ENCODE peak calls at places on chromosome 7, in seven cellular contexts. One of them, this sample, is unnamed.

GRCh38 chr7:158495780-158496179 is 91.8 kb downstream of the PTPRN2 start:
- DNase-seq in fibroblast of lung: no peak
- DNase-seq in endothelial cell: no peak
- DNase-seq in amniotic stem cell: no peak
- DNase-seq in astrocyte of the hippocampus: peak; percentile 47
- DNase-seq in cardiac muscle cell: peak; percentile 11
- DNase-seq in neuronal stem cell: peak; percentile 21
- DNase-seq in this sample: peak; percentile 87

GRCh38 chr7:39688611-39689485 is 65.5 kb downstream of the RALA start:
- DNase-seq in fibroblast of lung: no peak
- DNase-seq in endothelial cell: no peak
- DNase-seq in amniotic stem cell: no peak
- DNase-seq in astrocyte of the hippocampus: peak; percentile 35
- DNase-seq in cardiac muscle cell: no peak
- DNase-seq in neuronal stem cell: no peak
- DNase-seq in this sample: no peak

GRCh38 chr7:36904101-36904500 is 179.8 kb upstream of the AOAH start:
- DNase-seq in fibroblast of lung: no peak
- DNase-seq in endothelial cell: no peak
- DNase-seq in amniotic stem cell: no peak
- DNase-seq in astrocyte of the hippocampus: no peak
- DNase-seq in cardiac muscle cell: no peak
- DNase-seq in neuronal stem cell: no peak
- DNase-seq in this sample: peak; percentile 21

GRCh38 chr7:11182736-11183135 is 209.1 kb downstream of the PHF14 start:
- DNase-seq in fibroblast of lung: no peak
- DNase-seq in endothelial cell: no peak
- DNase-seq in amniotic stem cell: no peak
- DNase-seq in astrocyte of the hippocampus: peak; percentile 72
- DNase-seq in cardiac muscle cell: peak; percentile 29
- DNase-seq in neuronal stem cell: no peak
- DNase-seq in this sample: no peak

GRCh38 chr7:122736183-122736582 is 33.5 kb upstream of the RNF148 start:
- DNase-seq in fibroblast of lung: no peak
- DNase-seq in endothelial cell: no peak
- DNase-seq in amniotic stem cell: no peak
- DNase-seq in astrocyte of the hippocampus: peak; percentile 3
- DNase-seq in cardiac muscle cell: no peak
- DNase-seq in neuronal stem cell: no peak
- DNase-seq in this sample: no peak

GRCh38 chr7:117777335-117778150 is 95.7 kb downstream of the CTTNBP2 start:
- DNase-seq in fibroblast of lung: no peak
- DNase-seq in endothelial cell: no peak
- DNase-seq in amniotic stem cell: no peak
- DNase-seq in astrocyte of the hippocampus: no peak
- DNase-seq in cardiac muscle cell: no peak
- DNase-seq in neuronal stem cell: no peak
- DNase-seq in this sample: no peak

GRCh38 chr7:155066417-155066950 is 3.6 kb upstream of the HTR5A start:
- DNase-seq in fibroblast of lung: peak; percentile 52
- DNase-seq in endothelial cell: peak; percentile 22
- DNase-seq in amniotic stem cell: peak; percentile 44
- DNase-seq in astrocyte of the hippocampus: peak; percentile 69
- DNase-seq in cardiac muscle cell: peak; percentile 15
- DNase-seq in neuronal stem cell: no peak
- DNase-seq in this sample: no peak

GRCh38 chr7:23114854-23115253 is 9.3 kb downstream of the KLHL7 start:
- DNase-seq in fibroblast of lung: no peak
- DNase-seq in endothelial cell: no peak
- DNase-seq in amniotic stem cell: no peak
- DNase-seq in astrocyte of the hippocampus: peak; percentile 7
- DNase-seq in cardiac muscle cell: no peak
- DNase-seq in neuronal stem cell: no peak
- DNase-seq in this sample: no peak

GRCh38 chr7:92504563-92504962 is 23.8 kb downstream of the PEX1 start:
- DNase-seq in fibroblast of lung: no peak
- DNase-seq in endothelial cell: no peak
- DNase-seq in amniotic stem cell: no peak
- DNase-seq in astrocyte of the hippocampus: no peak
- DNase-seq in cardiac muscle cell: no peak
- DNase-seq in neuronal stem cell: no peak
- DNase-seq in this sample: no peak

GRCh38 chr7:112877671-112878460 is 87.7 kb upstream of the TMEM168 start:
- DNase-seq in fibroblast of lung: no peak
- DNase-seq in endothelial cell: no peak
- DNase-seq in amniotic stem cell: no peak
- DNase-seq in astrocyte of the hippocampus: no peak
- DNase-seq in cardiac muscle cell: no peak
- DNase-seq in neuronal stem cell: no peak
- DNase-seq in this sample: no peak

GRCh38 chr7:143172354-143172753 is 10.9 kb upstream of the TAS2R39 start:
- DNase-seq in fibroblast of lung: no peak
- DNase-seq in endothelial cell: no peak
- DNase-seq in amniotic stem cell: no peak
- DNase-seq in astrocyte of the hippocampus: peak; percentile 23
- DNase-seq in cardiac muscle cell: no peak
- DNase-seq in neuronal stem cell: no peak
- DNase-seq in this sample: no peak

GRCh38 chr7:73864981-73865711 is 4.2 kb downstream of the TMEM270 start:
- DNase-seq in fibroblast of lung: no peak
- DNase-seq in endothelial cell: no peak
- DNase-seq in amniotic stem cell: no peak
- DNase-seq in astrocyte of the hippocampus: no peak
- DNase-seq in cardiac muscle cell: no peak
- DNase-seq in neuronal stem cell: no peak
- DNase-seq in this sample: no peak

GRCh38 chr7:151992375-151992774 is 33.1 kb upstream of the GALNT11 start:
- DNase-seq in fibroblast of lung: peak; percentile 28
- DNase-seq in endothelial cell: peak; percentile 44
- DNase-seq in amniotic stem cell: no peak
- DNase-seq in astrocyte of the hippocampus: peak; percentile 55
- DNase-seq in cardiac muscle cell: peak; percentile 46
- DNase-seq in neuronal stem cell: peak; percentile 43
- DNase-seq in this sample: peak; percentile 91

GRCh38 chr7:13981070-13981469 is 8.4 kb downstream of the ETV1 start:
- DNase-seq in fibroblast of lung: peak; percentile 99
- DNase-seq in endothelial cell: peak; percentile 10
- DNase-seq in amniotic stem cell: peak; percentile 43
- DNase-seq in astrocyte of the hippocampus: peak; percentile 95
- DNase-seq in cardiac muscle cell: peak; percentile 97
- DNase-seq in neuronal stem cell: no peak
- DNase-seq in this sample: peak; percentile 54

GRCh38 chr7:44264221-44264956 is 61.0 kb downstream of the CAMK2B start:
- DNase-seq in fibroblast of lung: no peak
- DNase-seq in endothelial cell: no peak
- DNase-seq in amniotic stem cell: no peak
- DNase-seq in astrocyte of the hippocampus: no peak
- DNase-seq in cardiac muscle cell: no peak
- DNase-seq in neuronal stem cell: no peak
- DNase-seq in this sample: no peak

GRCh38 chr7:137994091-137994688 is 7.7 kb downstream of the CREB3L2 start:
- DNase-seq in fibroblast of lung: no peak
- DNase-seq in endothelial cell: no peak
- DNase-seq in amniotic stem cell: no peak
- DNase-seq in astrocyte of the hippocampus: no peak
- DNase-seq in cardiac muscle cell: peak; percentile 50
- DNase-seq in neuronal stem cell: no peak
- DNase-seq in this sample: no peak

GRCh38 chr7:99314504-99314903 is 11.2 kb upstream of the ARPC1A start:
- DNase-seq in fibroblast of lung: no peak
- DNase-seq in endothelial cell: no peak
- DNase-seq in amniotic stem cell: no peak
- DNase-seq in astrocyte of the hippocampus: no peak
- DNase-seq in cardiac muscle cell: no peak
- DNase-seq in neuronal stem cell: no peak
- DNase-seq in this sample: no peak

GRCh38 chr7:74141705-74142104 is 32.5 kb upstream of the EIF4H start:
- DNase-seq in fibroblast of lung: peak; percentile 3
- DNase-seq in endothelial cell: no peak
- DNase-seq in amniotic stem cell: no peak
- DNase-seq in astrocyte of the hippocampus: no peak
- DNase-seq in cardiac muscle cell: peak; percentile 7
- DNase-seq in neuronal stem cell: no peak
- DNase-seq in this sample: peak; percentile 65

GRCh38 chr7:158369290-158369689 is 218.3 kb downstream of the PTPRN2 start:
- DNase-seq in fibroblast of lung: no peak
- DNase-seq in endothelial cell: no peak
- DNase-seq in amniotic stem cell: no peak
- DNase-seq in astrocyte of the hippocampus: no peak
- DNase-seq in cardiac muscle cell: no peak
- DNase-seq in neuronal stem cell: no peak
- DNase-seq in this sample: no peak

GRCh38 chr7:151339651-151340377 is 1.8 kb upstream of the NUB1 start:
- DNase-seq in fibroblast of lung: no peak
- DNase-seq in endothelial cell: no peak
- DNase-seq in amniotic stem cell: no peak
- DNase-seq in astrocyte of the hippocampus: no peak
- DNase-seq in cardiac muscle cell: no peak
- DNase-seq in neuronal stem cell: no peak
- DNase-seq in this sample: no peak

GRCh38 chr7:128106840-128107239 is 75.6 kb upstream of the LRRC4 start:
- DNase-seq in fibroblast of lung: no peak
- DNase-seq in endothelial cell: no peak
- DNase-seq in amniotic stem cell: no peak
- DNase-seq in astrocyte of the hippocampus: no peak
- DNase-seq in cardiac muscle cell: no peak
- DNase-seq in neuronal stem cell: no peak
- DNase-seq in this sample: no peak

GRCh38 chr7:18792866-18793595 is 297.5 kb downstream of the HDAC9 start:
- DNase-seq in fibroblast of lung: peak; percentile 52
- DNase-seq in endothelial cell: no peak
- DNase-seq in amniotic stem cell: peak; percentile 51
- DNase-seq in astrocyte of the hippocampus: peak; percentile 75
- DNase-seq in cardiac muscle cell: peak; percentile 17
- DNase-seq in neuronal stem cell: no peak
- DNase-seq in this sample: no peak

GRCh38 chr7:4612939-4613841 is 68.9 kb upstream of the FOXK1 start:
- DNase-seq in fibroblast of lung: peak; percentile 39
- DNase-seq in endothelial cell: no peak
- DNase-seq in amniotic stem cell: no peak
- DNase-seq in astrocyte of the hippocampus: peak; percentile 35
- DNase-seq in cardiac muscle cell: peak; percentile 72
- DNase-seq in neuronal stem cell: no peak
- DNase-seq in this sample: peak; percentile 80

GRCh38 chr7:13633857-13634256 is 355.6 kb downstream of the ETV1 start:
- DNase-seq in fibroblast of lung: no peak
- DNase-seq in endothelial cell: no peak
- DNase-seq in amniotic stem cell: no peak
- DNase-seq in astrocyte of the hippocampus: no peak
- DNase-seq in cardiac muscle cell: peak; percentile 30
- DNase-seq in neuronal stem cell: no peak
- DNase-seq in this sample: no peak